ENCODE peak calls at places on chromosomes 13 and 19, in ten cellular contexts. One of them, this sample, is unnamed. For H3K9me3, the result is how much of the 10 kb centered on the place peaks cover.

GRCh38 chr13:110014719-110015118 is 228.3 kb upstream of the IRS2 start:
- DNase-seq in MG63: no peak
- DNase-seq in heart left ventricle: no peak
- DNase-seq in heart right ventricle: no peak
- DNase-seq in mucosa of descending colon: no peak
- DNase-seq in fibroblast of lung: no peak
- DNase-seq in H1: no peak
- DNase-seq in upper lobe of right lung: no peak
- DNase-seq in BE2C: no peak
- DNase-seq in CD8-positive, alpha-beta T cell: no peak
- DNase-seq in this sample: no peak

GRCh38 chr13:73514208-73514607 is 455.4 kb downstream of the KLF5 start:
- DNase-seq in MG63: no peak
- DNase-seq in heart left ventricle: no peak
- DNase-seq in heart right ventricle: no peak
- DNase-seq in mucosa of descending colon: no peak
- DNase-seq in fibroblast of lung: no peak
- DNase-seq in H1: no peak
- DNase-seq in upper lobe of right lung: no peak
- DNase-seq in BE2C: no peak
- DNase-seq in CD8-positive, alpha-beta T cell: no peak
- DNase-seq in this sample: no peak

GRCh38 chr13:44273991-44274810 is 99.4 kb upstream of the SERP2 start:
- DNase-seq in MG63: no peak
- DNase-seq in heart left ventricle: no peak
- DNase-seq in heart right ventricle: no peak
- DNase-seq in mucosa of descending colon: peak
- DNase-seq in fibroblast of lung: no peak
- DNase-seq in H1: no peak
- DNase-seq in upper lobe of right lung: no peak
- DNase-seq in BE2C: no peak
- DNase-seq in CD8-positive, alpha-beta T cell: peak
- DNase-seq in this sample: no peak

GRCh38 chr13:21237081-21237480 is 60.6 kb downstream of the MRPL57 start:
- DNase-seq in MG63: no peak
- DNase-seq in heart left ventricle: no peak
- DNase-seq in heart right ventricle: no peak
- DNase-seq in mucosa of descending colon: no peak
- DNase-seq in fibroblast of lung: no peak
- DNase-seq in H1: no peak
- DNase-seq in upper lobe of right lung: no peak
- DNase-seq in BE2C: no peak
- DNase-seq in CD8-positive, alpha-beta T cell: no peak
- DNase-seq in this sample: no peak

GRCh38 chr13:28131646-28132045 is 6.7 kb upstream of the PAN3 start:
- DNase-seq in MG63: no peak
- DNase-seq in heart left ventricle: no peak
- DNase-seq in heart right ventricle: no peak
- DNase-seq in mucosa of descending colon: no peak
- DNase-seq in fibroblast of lung: no peak
- DNase-seq in H1: no peak
- DNase-seq in upper lobe of right lung: no peak
- DNase-seq in BE2C: no peak
- DNase-seq in CD8-positive, alpha-beta T cell: no peak
- DNase-seq in this sample: no peak

GRCh38 chr13:40974460-40975407 is 44.4 kb downstream of the ELF1 start:
- DNase-seq in MG63: no peak
- DNase-seq in heart left ventricle: no peak
- DNase-seq in heart right ventricle: no peak
- DNase-seq in mucosa of descending colon: no peak
- DNase-seq in fibroblast of lung: peak
- DNase-seq in H1: no peak
- DNase-seq in upper lobe of right lung: no peak
- DNase-seq in BE2C: peak
- DNase-seq in CD8-positive, alpha-beta T cell: no peak
- DNase-seq in this sample: peak

GRCh38 chr19:47379398-47379938 is 30.4 kb downstream of the DHX34 start:
- DNase-seq in MG63: no peak
- DNase-seq in heart left ventricle: no peak
- DNase-seq in heart right ventricle: no peak
- DNase-seq in mucosa of descending colon: no peak
- DNase-seq in fibroblast of lung: no peak
- DNase-seq in H1: no peak
- DNase-seq in upper lobe of right lung: no peak
- DNase-seq in BE2C: no peak
- DNase-seq in CD8-positive, alpha-beta T cell: no peak
- DNase-seq in this sample: no peak

GRCh38 chr19:38506723-38507550 is 73.4 kb downstream of the RYR1 start:
- DNase-seq in MG63: peak
- DNase-seq in heart left ventricle: peak
- DNase-seq in heart right ventricle: peak
- DNase-seq in mucosa of descending colon: peak
- DNase-seq in fibroblast of lung: peak
- DNase-seq in H1: peak
- DNase-seq in upper lobe of right lung: peak
- DNase-seq in BE2C: peak
- DNase-seq in CD8-positive, alpha-beta T cell: peak
- DNase-seq in this sample: peak

GRCh38 chr13:40566811-40567210 is 99.6 kb downstream of the FOXO1 start:
- DNase-seq in MG63: no peak
- DNase-seq in heart left ventricle: no peak
- DNase-seq in heart right ventricle: no peak
- DNase-seq in mucosa of descending colon: no peak
- DNase-seq in fibroblast of lung: no peak
- DNase-seq in H1: no peak
- DNase-seq in upper lobe of right lung: no peak
- DNase-seq in BE2C: no peak
- DNase-seq in CD8-positive, alpha-beta T cell: no peak
- DNase-seq in this sample: no peak

GRCh38 chr13:89163081-89163480 is 1491.9 kb downstream of the SLITRK5 start:
- DNase-seq in MG63: no peak
- DNase-seq in heart left ventricle: no peak
- DNase-seq in heart right ventricle: no peak
- DNase-seq in mucosa of descending colon: no peak
- DNase-seq in fibroblast of lung: no peak
- DNase-seq in H1: no peak
- DNase-seq in upper lobe of right lung: no peak
- DNase-seq in BE2C: no peak
- DNase-seq in CD8-positive, alpha-beta T cell: no peak
- DNase-seq in this sample: no peak

GRCh38 chr19:56955637-56956216 is 115.2 kb upstream of the PEG3 start:
- DNase-seq in MG63: no peak
- DNase-seq in heart left ventricle: no peak
- DNase-seq in heart right ventricle: no peak
- DNase-seq in mucosa of descending colon: no peak
- DNase-seq in fibroblast of lung: no peak
- DNase-seq in H1: no peak
- DNase-seq in upper lobe of right lung: no peak
- DNase-seq in BE2C: no peak
- DNase-seq in CD8-positive, alpha-beta T cell: no peak
- DNase-seq in this sample: no peak

GRCh38 chr19:56949651-56950050 is 109.1 kb upstream of the PEG3 start:
- DNase-seq in MG63: no peak
- DNase-seq in heart left ventricle: no peak
- DNase-seq in heart right ventricle: no peak
- DNase-seq in mucosa of descending colon: no peak
- DNase-seq in fibroblast of lung: no peak
- DNase-seq in H1: no peak
- DNase-seq in upper lobe of right lung: no peak
- DNase-seq in BE2C: no peak
- DNase-seq in CD8-positive, alpha-beta T cell: no peak
- DNase-seq in this sample: no peak

GRCh38 chr19:56953411-56953810 is 112.9 kb upstream of the PEG3 start:
- DNase-seq in MG63: no peak
- DNase-seq in heart left ventricle: no peak
- DNase-seq in heart right ventricle: no peak
- DNase-seq in mucosa of descending colon: no peak
- DNase-seq in fibroblast of lung: no peak
- DNase-seq in H1: no peak
- DNase-seq in upper lobe of right lung: no peak
- DNase-seq in BE2C: no peak
- DNase-seq in CD8-positive, alpha-beta T cell: no peak
- DNase-seq in this sample: no peak

GRCh38 chr19:56947206-56947605 is 106.7 kb upstream of the PEG3 start:
- DNase-seq in MG63: no peak
- DNase-seq in heart left ventricle: no peak
- DNase-seq in heart right ventricle: no peak
- DNase-seq in mucosa of descending colon: no peak
- DNase-seq in fibroblast of lung: no peak
- DNase-seq in H1: no peak
- DNase-seq in upper lobe of right lung: no peak
- DNase-seq in BE2C: no peak
- DNase-seq in CD8-positive, alpha-beta T cell: no peak
- DNase-seq in this sample: no peak

GRCh38 chr19:56951672-56952071 is 111.1 kb upstream of the PEG3 start:
- DNase-seq in MG63: no peak
- DNase-seq in heart left ventricle: no peak
- DNase-seq in heart right ventricle: no peak
- DNase-seq in mucosa of descending colon: no peak
- DNase-seq in fibroblast of lung: no peak
- DNase-seq in H1: no peak
- DNase-seq in upper lobe of right lung: no peak
- DNase-seq in BE2C: no peak
- DNase-seq in CD8-positive, alpha-beta T cell: no peak
- DNase-seq in this sample: no peak
- H3K9me3 ChIP-seq in MG63: under half
- H3K9me3 ChIP-seq in heart left ventricle: under half
- H3K9me3 ChIP-seq in heart right ventricle: under half
- H3K9me3 ChIP-seq in mucosa of descending colon: half or more
- H3K9me3 ChIP-seq in fibroblast of lung: under half
- H3K9me3 ChIP-seq in H1: half or more
- H3K9me3 ChIP-seq in upper lobe of right lung: under half
- H3K9me3 ChIP-seq in BE2C: under half
- H3K9me3 ChIP-seq in CD8-positive, alpha-beta T cell: under half
- H3K9me3 ChIP-seq in this sample: under half

DNA sequence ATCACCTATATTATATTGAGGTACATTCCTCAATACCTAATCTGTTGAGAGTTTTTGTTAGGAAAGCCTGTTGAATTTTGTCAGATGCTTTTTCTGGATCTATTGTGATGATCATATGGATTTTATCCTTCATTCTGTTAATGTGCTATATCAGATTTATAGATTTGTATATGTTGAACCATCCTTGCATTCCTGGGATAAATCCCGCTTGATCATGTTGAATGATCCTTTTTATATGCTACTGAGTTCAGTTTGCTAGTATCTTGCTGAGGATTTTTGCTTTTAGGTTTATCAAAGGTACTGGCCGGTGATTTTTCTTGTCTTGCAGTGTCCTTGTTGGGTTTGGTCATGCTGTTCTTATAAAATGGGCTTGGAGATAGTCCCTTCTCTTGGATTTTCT is 12.0 kb upstream of the ZNF331 start:
- DNase-seq in MG63: no peak
- DNase-seq in heart left ventricle: no peak
- DNase-seq in heart right ventricle: no peak
- DNase-seq in mucosa of descending colon: no peak
- DNase-seq in fibroblast of lung: no peak
- DNase-seq in H1: no peak
- DNase-seq in upper lobe of right lung: no peak
- DNase-seq in BE2C: no peak
- DNase-seq in CD8-positive, alpha-beta T cell: no peak
- DNase-seq in this sample: no peak
- H3K9me3 ChIP-seq in MG63: under half
- H3K9me3 ChIP-seq in heart left ventricle: under half
- H3K9me3 ChIP-seq in heart right ventricle: under half
- H3K9me3 ChIP-seq in mucosa of descending colon: under half
- H3K9me3 ChIP-seq in fibroblast of lung: under half
- H3K9me3 ChIP-seq in H1: under half
- H3K9me3 ChIP-seq in upper lobe of right lung: under half
- H3K9me3 ChIP-seq in BE2C: under half
- H3K9me3 ChIP-seq in CD8-positive, alpha-beta T cell: under half
- H3K9me3 ChIP-seq in this sample: under half

GRCh38 chr19:56403261-56403660 is 871 bp upstream of the ZNF583 start:
- DNase-seq in MG63: no peak
- DNase-seq in heart left ventricle: no peak
- DNase-seq in heart right ventricle: no peak
- DNase-seq in mucosa of descending colon: no peak
- DNase-seq in fibroblast of lung: peak
- DNase-seq in H1: no peak
- DNase-seq in upper lobe of right lung: no peak
- DNase-seq in BE2C: no peak
- DNase-seq in CD8-positive, alpha-beta T cell: no peak
- DNase-seq in this sample: peak

GRCh38 chr19:56398809-56399208 is 5.3 kb upstream of the ZNF583 start:
- DNase-seq in MG63: no peak
- DNase-seq in heart left ventricle: no peak
- DNase-seq in heart right ventricle: no peak
- DNase-seq in mucosa of descending colon: no peak
- DNase-seq in fibroblast of lung: no peak
- DNase-seq in H1: no peak
- DNase-seq in upper lobe of right lung: no peak
- DNase-seq in BE2C: no peak
- DNase-seq in CD8-positive, alpha-beta T cell: no peak
- DNase-seq in this sample: no peak

GRCh38 chr19:56403764-56404704 is at the start of gene ZNF583:
- DNase-seq in MG63: peak
- DNase-seq in heart left ventricle: peak
- DNase-seq in heart right ventricle: peak
- DNase-seq in mucosa of descending colon: peak
- DNase-seq in fibroblast of lung: peak
- DNase-seq in H1: peak
- DNase-seq in upper lobe of right lung: peak
- DNase-seq in BE2C: peak
- DNase-seq in CD8-positive, alpha-beta T cell: peak
- DNase-seq in this sample: peak

GRCh38 chr19:56404705-56405056 is 549 bp downstream of the ZNF583 start:
- DNase-seq in MG63: no peak
- DNase-seq in heart left ventricle: no peak
- DNase-seq in heart right ventricle: no peak
- DNase-seq in mucosa of descending colon: no peak
- DNase-seq in fibroblast of lung: no peak
- DNase-seq in H1: no peak
- DNase-seq in upper lobe of right lung: no peak
- DNase-seq in BE2C: no peak
- DNase-seq in CD8-positive, alpha-beta T cell: no peak
- DNase-seq in this sample: no peak

GRCh38 chr19:56400485-56400884 is 3.6 kb upstream of the ZNF583 start:
- DNase-seq in MG63: no peak
- DNase-seq in heart left ventricle: no peak
- DNase-seq in heart right ventricle: no peak
- DNase-seq in mucosa of descending colon: no peak
- DNase-seq in fibroblast of lung: no peak
- DNase-seq in H1: no peak
- DNase-seq in upper lobe of right lung: no peak
- DNase-seq in BE2C: no peak
- DNase-seq in CD8-positive, alpha-beta T cell: no peak
- DNase-seq in this sample: no peak
- H3K9me3 ChIP-seq in MG63: under half
- H3K9me3 ChIP-seq in heart left ventricle: under half
- H3K9me3 ChIP-seq in heart right ventricle: under half
- H3K9me3 ChIP-seq in mucosa of descending colon: half or more
- H3K9me3 ChIP-seq in fibroblast of lung: under half
- H3K9me3 ChIP-seq in H1: under half
- H3K9me3 ChIP-seq in upper lobe of right lung: under half
- H3K9me3 ChIP-seq in BE2C: under half
- H3K9me3 ChIP-seq in CD8-positive, alpha-beta T cell: under half
- H3K9me3 ChIP-seq in this sample: under half

DNA sequence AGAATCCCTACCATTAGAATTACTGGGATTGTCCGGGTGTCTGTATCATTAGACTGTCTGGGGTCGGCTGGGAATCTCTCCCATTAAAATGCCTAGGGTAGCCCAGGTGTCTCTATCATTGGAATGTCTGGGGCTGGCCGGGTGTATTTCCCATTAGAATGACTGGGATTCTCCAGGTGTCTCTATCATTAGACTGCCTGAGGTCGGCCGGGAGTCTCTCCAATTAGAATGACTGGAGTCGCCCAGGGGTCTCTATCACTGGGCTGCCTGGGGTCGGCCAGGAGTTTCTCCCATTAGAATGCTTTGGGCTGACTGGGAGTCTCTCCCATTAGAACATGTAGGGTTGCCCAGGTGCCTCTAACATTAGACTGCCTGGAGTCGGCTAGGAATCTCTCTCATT is 1560.7 kb downstream of the UQCRFS1 start:
- DNase-seq in MG63: no peak
- DNase-seq in heart left ventricle: no peak
- DNase-seq in heart right ventricle: no peak
- DNase-seq in mucosa of descending colon: no peak
- DNase-seq in fibroblast of lung: no peak
- DNase-seq in H1: no peak
- DNase-seq in upper lobe of right lung: no peak
- DNase-seq in BE2C: no peak
- DNase-seq in CD8-positive, alpha-beta T cell: no peak
- DNase-seq in this sample: no peak
- H3K9me3 ChIP-seq in MG63: under half
- H3K9me3 ChIP-seq in heart left ventricle: under half
- H3K9me3 ChIP-seq in heart right ventricle: under half
- H3K9me3 ChIP-seq in mucosa of descending colon: half or more
- H3K9me3 ChIP-seq in fibroblast of lung: under half
- H3K9me3 ChIP-seq in H1: half or more
- H3K9me3 ChIP-seq in upper lobe of right lung: under half
- H3K9me3 ChIP-seq in BE2C: under half
- H3K9me3 ChIP-seq in CD8-positive, alpha-beta T cell: under half
- H3K9me3 ChIP-seq in this sample: under half

This sample was measured in cardiac muscle cell.